ENCODE peak calls at places on chromosomes 1 and 21, in seven cellular contexts. Q, T, M, I, S, N and G are unnamed samples.

GRCh38 chr1:166974647-166975345 is 544 bp downstream of the ILDR2 start:
- DNase-seq in Q (no peak), T (no peak), M (no peak), I (peak), S (peak), N (no peak), G (no peak)

GRCh38 chr1:183632087-183632486 is 3.5 kb downstream of the ARPC5 start:
- DNase-seq in Q (no peak), T (no peak), M (no peak), I (no peak), S (no peak), N (no peak), G (no peak)

GRCh38 chr1:62438163-62438562 is 1.3 kb downstream of the USP1 start:
- DNase-seq in Q (no peak), T (no peak), M (no peak), I (no peak), S (no peak), N (no peak), G (no peak)

GRCh38 chr1:21653744-21654100 is 15.4 kb downstream of the RAP1GAP start:
- DNase-seq in Q (no peak), T (no peak), M (no peak), I (no peak), S (no peak), N (no peak), G (no peak)

GRCh38 chr1:26254404-26254803 is 20.4 kb downstream of the CEP85 start:
- DNase-seq in Q (no peak), T (no peak), M (no peak), I (no peak), S (no peak), N (no peak), G (no peak)

GRCh38 chr21:24045775-24046215 is 1561.5 kb downstream of the MRPL39 start:
- DNase-seq in Q (no peak), T (no peak), M (peak), I (no peak), S (no peak), N (no peak), G (peak)

GRCh38 chr1:161913482-161914140 is 110.1 kb downstream of the OLFML2B start:
- DNase-seq in Q (no peak), T (no peak), M (no peak), I (no peak), S (no peak), N (no peak), G (no peak)

GRCh38 chr1:3752400-3752945 is at the start of gene CCDC27:
- DNase-seq in Q (no peak), T (no peak), M (no peak), I (no peak), S (no peak), N (no peak), G (no peak)

GRCh38 chr1:42950146-42950480 is 8.6 kb downstream of the SLC2A1 start:
- DNase-seq in Q (no peak), T (no peak), M (no peak), I (no peak), S (no peak), N (no peak), G (peak)

GRCh38 chr1:160032165-160032827 is 506 bp upstream of the PIGM start:
- DNase-seq in Q (no peak), T (no peak), M (no peak), I (no peak), S (no peak), N (no peak), G (no peak)

GRCh38 chr1:201265771-201266170 is 17.5 kb upstream of the PKP1 start:
- DNase-seq in Q (no peak), T (no peak), M (no peak), I (no peak), S (no peak), N (no peak), G (no peak)

GRCh38 chr21:27831821-27832569 is 865.1 kb upstream of the ADAMTS5 start:
- DNase-seq in Q (no peak), T (no peak), M (no peak), I (no peak), S (no peak), N (no peak), G (no peak)

GRCh38 chr1:111834956-111835355 is 79.3 kb downstream of the DDX20 start:
- DNase-seq in Q (no peak), T (no peak), M (no peak), I (no peak), S (no peak), N (no peak), G (no peak)

GRCh38 chr1:28510350-28511223 is 4.7 kb downstream of the RCC1 start:
- DNase-seq in Q (no peak), T (no peak), M (no peak), I (no peak), S (no peak), N (no peak), G (peak)

GRCh38 chr1:169574336-169574735 is 11.9 kb downstream of the F5 start:
- DNase-seq in Q (no peak), T (no peak), M (no peak), I (no peak), S (no peak), N (no peak), G (no peak)

GRCh38 chr1:225652726-225653462 is at the start of gene ENAH:
- DNase-seq in Q (peak), T (no peak), M (peak), I (peak), S (peak), N (no peak), G (peak)

GRCh38 chr1:168092151-168092550 is 44.6 kb downstream of the GPR161 start:
- DNase-seq in Q (no peak), T (no peak), M (no peak), I (no peak), S (no peak), N (no peak), G (no peak)

GRCh38 chr1:207497951-207498350 is 2.0 kb downstream of the CR1 start:
- DNase-seq in Q (no peak), T (no peak), M (no peak), I (no peak), S (no peak), N (no peak), G (no peak)

GRCh38 chr1:182674346-182675246 is 9.8 kb downstream of the RGS8 start:
- DNase-seq in Q (no peak), T (no peak), M (peak), I (no peak), S (no peak), N (no peak), G (no peak)

GRCh38 chr1:157132602-157133167 is 5.5 kb downstream of the ETV3 start:
- DNase-seq in Q (no peak), T (no peak), M (no peak), I (no peak), S (no peak), N (no peak), G (peak)

GRCh38 chr1:210291786-210292275 is 36.9 kb upstream of the HHAT start:
- DNase-seq in Q (no peak), T (no peak), M (no peak), I (no peak), S (no peak), N (no peak), G (no peak)

GRCh38 chr1:67937651-67938050 is 104.4 kb upstream of the GNG12 start:
- DNase-seq in Q (no peak), T (no peak), M (no peak), I (no peak), S (no peak), N (no peak), G (no peak)

GRCh38 chr1:229380514-229381160 is 37.8 kb upstream of the CCSAP start:
- DNase-seq in Q (no peak), T (no peak), M (peak), I (no peak), S (peak), N (no peak), G (no peak)

GRCh38 chr1:8666394-8667167 is 150.9 kb downstream of the RERE start:
- DNase-seq in Q (no peak), T (no peak), M (no peak), I (no peak), S (no peak), N (no peak), G (no peak)

GRCh38 chr1:226875641-226876295 is 5.4 kb downstream of the PSEN2 start:
- DNase-seq in Q (peak), T (no peak), M (peak), I (no peak), S (no peak), N (no peak), G (peak)

GRCh38 chr21:37915941-37916794 is at the start of gene KCNJ6:
- DNase-seq in Q (peak), T (no peak), M (no peak), I (no peak), S (peak), N (no peak), G (no peak)

GRCh38 chr1:113905435-113905861 is 322 bp downstream of the DCLRE1B start:
- DNase-seq in Q (no peak), T (no peak), M (no peak), I (peak), S (no peak), N (no peak), G (no peak)